ENCODE peak calls at places on chromosome 2, in seven cellular contexts. One of them, this sample, is unnamed.

GRCh38 chr2:33521791-33522281 is 45.4 kb downstream of the RASGRP3 start:
- DNase-seq in heart right ventricle: peak; percentile 41
- DNase-seq in thoracic aorta: peak; percentile 8
- DNase-seq in NCI-H526: no peak
- DNase-seq in MM.1S: no peak
- DNase-seq in putamen: no peak
- DNase-seq in RPMI7951: peak; percentile 72
- DNase-seq in this sample: no peak

GRCh38 chr2:121285077-121285449 is at the start of gene TFCP2L1:
- DNase-seq in heart right ventricle: no peak
- DNase-seq in thoracic aorta: no peak
- DNase-seq in NCI-H526: peak; percentile 83
- DNase-seq in MM.1S: no peak
- DNase-seq in putamen: no peak
- DNase-seq in RPMI7951: no peak
- DNase-seq in this sample: no peak

GRCh38 chr2:112750560-112750843 is 13.9 kb downstream of the CKAP2L start:
- DNase-seq in heart right ventricle: no peak
- DNase-seq in thoracic aorta: no peak
- DNase-seq in NCI-H526: no peak
- DNase-seq in MM.1S: no peak
- DNase-seq in putamen: no peak
- DNase-seq in RPMI7951: peak; percentile 67
- DNase-seq in this sample: no peak

GRCh38 chr2:88815243-88816096 is 124.0 kb downstream of the RPIA start:
- DNase-seq in heart right ventricle: no peak
- DNase-seq in thoracic aorta: no peak
- DNase-seq in NCI-H526: no peak
- DNase-seq in MM.1S: no peak
- DNase-seq in putamen: no peak
- DNase-seq in RPMI7951: no peak
- DNase-seq in this sample: no peak

GRCh38 chr2:97718051-97718882 is 4.9 kb downstream of the ZAP70 start:
- DNase-seq in heart right ventricle: no peak
- DNase-seq in thoracic aorta: no peak
- DNase-seq in NCI-H526: no peak
- DNase-seq in MM.1S: peak; percentile 82
- DNase-seq in putamen: no peak
- DNase-seq in RPMI7951: no peak
- DNase-seq in this sample: no peak

GRCh38 chr2:80642465-80642864 is 337.9 kb upstream of the LRRTM1 start:
- DNase-seq in heart right ventricle: no peak
- DNase-seq in thoracic aorta: no peak
- DNase-seq in NCI-H526: no peak
- DNase-seq in MM.1S: peak; percentile 41
- DNase-seq in putamen: no peak
- DNase-seq in RPMI7951: no peak
- DNase-seq in this sample: no peak

GRCh38 chr2:15769676-15770075 is 170.7 kb upstream of the MYCN start:
- DNase-seq in heart right ventricle: no peak
- DNase-seq in thoracic aorta: no peak
- DNase-seq in NCI-H526: no peak
- DNase-seq in MM.1S: no peak
- DNase-seq in putamen: no peak
- DNase-seq in RPMI7951: no peak
- DNase-seq in this sample: no peak

GRCh38 chr2:220556658-220557057 is 929.2 kb downstream of the SLC4A3 start:
- DNase-seq in heart right ventricle: no peak
- DNase-seq in thoracic aorta: no peak
- DNase-seq in NCI-H526: no peak
- DNase-seq in MM.1S: peak; percentile 69
- DNase-seq in putamen: no peak
- DNase-seq in RPMI7951: peak; percentile 54
- DNase-seq in this sample: no peak

GRCh38 chr2:77001895-77002294 is 520.3 kb downstream of the LRRTM4 start:
- DNase-seq in heart right ventricle: no peak
- DNase-seq in thoracic aorta: no peak
- DNase-seq in NCI-H526: no peak
- DNase-seq in MM.1S: no peak
- DNase-seq in putamen: no peak
- DNase-seq in RPMI7951: no peak
- DNase-seq in this sample: no peak

GRCh38 chr2:79831919-79832318 is 319.1 kb downstream of the CTNNA2 start:
- DNase-seq in heart right ventricle: no peak
- DNase-seq in thoracic aorta: no peak
- DNase-seq in NCI-H526: no peak
- DNase-seq in MM.1S: no peak
- DNase-seq in putamen: peak; percentile 18
- DNase-seq in RPMI7951: no peak
- DNase-seq in this sample: no peak

GRCh38 chr2:240997141-240997855 is 1.1 kb upstream of the SNED1 start:
- DNase-seq in heart right ventricle: no peak
- DNase-seq in thoracic aorta: no peak
- DNase-seq in NCI-H526: no peak
- DNase-seq in MM.1S: no peak
- DNase-seq in putamen: no peak
- DNase-seq in RPMI7951: no peak
- DNase-seq in this sample: peak; percentile 79

GRCh38 chr2:157890960-157891629 is 15.0 kb upstream of the ACVR1 start:
- DNase-seq in heart right ventricle: no peak
- DNase-seq in thoracic aorta: no peak
- DNase-seq in NCI-H526: peak; percentile 88
- DNase-seq in MM.1S: no peak
- DNase-seq in putamen: no peak
- DNase-seq in RPMI7951: no peak
- DNase-seq in this sample: no peak

This sample was measured in ascending aorta.